ENCODE peak calls at places on chromosomes 4 and X, in four cellular contexts. Z is dorsolateral prefrontal cortex, Q is GM12865, U is foreskin fibroblast. V is an unnamed sample.

GRCh38 chr4:184401397-184402171 is 72.8 kb downstream of the IRF2 start:
- DNase-seq in Z (no peak), Q (no peak), U (no peak), V (no peak)

GRCh38 chr4:40325406-40326019 is 9.6 kb upstream of the CHRNA9 start:
- DNase-seq in Z (no peak), Q (peak; percentile 85), U (peak; percentile 81), V (peak; percentile 71)

GRCh38 chrX:48648299-48648698 is 35.3 kb upstream of the WAS start:
- DNase-seq in Z (no peak), Q (peak; percentile 45), U (peak; percentile 71), V (peak; percentile 44)

GRCh38 chr4:185881427-185881826 is 69.4 kb upstream of the SORBS2 start:
- DNase-seq in Z (no peak), Q (no peak), U (peak; percentile 3), V (no peak)

GRCh38 chr4:98516042-98516440 is 142.4 kb downstream of the TSPAN5 start:
- DNase-seq in Z (no peak), Q (no peak), U (peak; percentile 89), V (peak; percentile 77)

GRCh38 chrX:40996886-40997530 is 88.2 kb upstream of the USP9X start:
- DNase-seq in Z (no peak), Q (peak; percentile 31), U (peak; percentile 60), V (peak; percentile 32)

GRCh38 chrX:45767021-45767491 is 566.4 kb upstream of the DIPK2B start:
- DNase-seq in Z (no peak), Q (no peak), U (peak; percentile 39), V (peak; percentile 56)

GRCh38 chr4:53917719-53918118 is 146.7 kb downstream of the CHIC2 start:
- DNase-seq in Z (no peak), Q (no peak), U (no peak), V (no peak)

GRCh38 chrX:54066841-54067240 is 22.6 kb upstream of the PHF8 start:
- DNase-seq in Z (no peak), Q (no peak), U (peak; percentile 78), V (peak; percentile 28)

GRCh38 chrX:39774804-39775112 is 323.0 kb downstream of the BCOR start:
- DNase-seq in Z (no peak), Q (no peak), U (no peak), V (no peak)

GRCh38 chr4:62490635-62491034 is 1290.5 kb downstream of the ADGRL3 start:
- DNase-seq in Z (no peak), Q (no peak), U (no peak), V (no peak)

GRCh38 chr4:32148120-32148666 is 1428.0 kb downstream of the PCDH7 start:
- DNase-seq in Z (no peak), Q (no peak), U (no peak), V (no peak)

GRCh38 chrX:138745215-138745614 is 33.7 kb upstream of the FGF13 start:
- DNase-seq in Z (no peak), Q (peak; percentile 44), U (peak; percentile 28), V (peak; percentile 17)

GRCh38 chrX:120015145-120016067 is 62.1 kb downstream of the RHOXF2B start:
- DNase-seq in Z (no peak), Q (no peak), U (peak; percentile 17), V (no peak)

GRCh38 chr4:70927502-70928139 is 25.5 kb downstream of the MOB1B start:
- DNase-seq in Z (no peak), Q (peak; percentile 48), U (no peak), V (no peak)

GRCh38 chrX:38018734-38019410 is 12.5 kb downstream of the SYTL5 start:
- DNase-seq in Z (no peak), Q (no peak), U (no peak), V (no peak)

GRCh38 chr4:184815046-184815877 is 10.5 kb downstream of the ACSL1 start:
- DNase-seq in Z (peak; percentile 79), Q (peak; percentile 91), U (peak; percentile 80), V (peak; percentile 35)

GRCh38 chr4:144356941-144357381 is 216.4 kb upstream of the GYPA start:
- DNase-seq in Z (no peak), Q (no peak), U (no peak), V (no peak)

GRCh38 chr4:87065016-87065415 is 130.2 kb downstream of the AFF1 start:
- DNase-seq in Z (no peak), Q (no peak), U (no peak), V (no peak)

GRCh38 chr4:99668472-99668871 is 10.8 kb upstream of the C4orf54 start:
- DNase-seq in Z (no peak), Q (no peak), U (no peak), V (no peak)

GRCh38 chr4:65241257-65241997 is 428.9 kb downstream of the EPHA5 start:
- DNase-seq in Z (no peak), Q (no peak), U (no peak), V (no peak)

GRCh38 chr4:40672528-40673522 is 43.2 kb upstream of the RBM47 start:
- DNase-seq in Z (no peak), Q (peak; percentile 91), U (peak; percentile 50), V (peak; percentile 94)

GRCh38 chrX:57137481-57137880 is 284 bp upstream of the SPIN2A start:
- DNase-seq in Z (no peak), Q (no peak), U (peak; percentile 62), V (no peak)

GRCh38 chrX:134246282-134246681 is 9.3 kb downstream of the CCDC160 start:
- DNase-seq in Z (no peak), Q (peak; percentile 30), U (no peak), V (no peak)

GRCh38 chr4:40595981-40596380 is 33.7 kb downstream of the RBM47 start:
- DNase-seq in Z (no peak), Q (no peak), U (no peak), V (no peak)

GRCh38 chr4:43776371-43776770 is 672.2 kb downstream of the KCTD8 start:
- DNase-seq in Z (no peak), Q (no peak), U (no peak), V (no peak)

GRCh38 chr4:40197879-40198689 is 1.3 kb downstream of the RHOH start:
- DNase-seq in Z (no peak), Q (peak; percentile 71), U (no peak), V (no peak)

GRCh38 chr4:122827258-122827887 is 742 bp downstream of the FGF2 start:
- DNase-seq in Z (no peak), Q (peak; percentile 81), U (peak; percentile 83), V (no peak)

GRCh38 chrX:46694549-46694948 is 64.4 kb downstream of the SLC9A7 start:
- DNase-seq in Z (no peak), Q (no peak), U (no peak), V (no peak)

GRCh38 chrX:2691543-2692220 is 587 bp downstream of the CD99 start:
- DNase-seq in Z (no peak), Q (no peak), U (peak; percentile 78), V (peak; percentile 41)

GRCh38 chr4:21476753-21477152 is 471.8 kb downstream of the KCNIP4 start:
- DNase-seq in Z (no peak), Q (no peak), U (no peak), V (no peak)

GRCh38 chrX:56314334-56314733 is 82.2 kb downstream of the KLF8 start:
- DNase-seq in Z (no peak), Q (peak; percentile 3), U (no peak), V (no peak)

GRCh38 chr4:53531695-53532224 is 59.5 kb downstream of the LNX1 start:
- DNase-seq in Z (no peak), Q (no peak), U (no peak), V (no peak)

GRCh38 chr4:45036677-45037076 is 310.3 kb upstream of the GNPDA2 start:
- DNase-seq in Z (no peak), Q (no peak), U (no peak), V (no peak)

GRCh38 chrX:5568934-5569333 is 659.7 kb downstream of the NLGN4X start:
- DNase-seq in Z (no peak), Q (no peak), U (no peak), V (no peak)

GRCh38 chrX:21960569-21960968 is 20.1 kb downstream of the SMS start:
- DNase-seq in Z (no peak), Q (no peak), U (no peak), V (no peak)

GRCh38 chrX:125998432-125998831 is 167.7 kb downstream of the DCAF12L2 start:
- DNase-seq in Z (no peak), Q (no peak), U (no peak), V (no peak)
- TF ChIP-seq CTCF in Z (peak; percentile 54), Q (no peak), U (no peak), V (peak; percentile 38)

GRCh38 chrX:24563291-24564010 is 83.7 kb downstream of the PCYT1B start:
- DNase-seq in Z (peak; percentile 46), Q (no peak), U (no peak), V (no peak)

GRCh38 chrX:24566233-24566632 is 80.9 kb downstream of the PCYT1B start:
- DNase-seq in Z (no peak), Q (no peak), U (peak; percentile 21), V (no peak)

DNA sequence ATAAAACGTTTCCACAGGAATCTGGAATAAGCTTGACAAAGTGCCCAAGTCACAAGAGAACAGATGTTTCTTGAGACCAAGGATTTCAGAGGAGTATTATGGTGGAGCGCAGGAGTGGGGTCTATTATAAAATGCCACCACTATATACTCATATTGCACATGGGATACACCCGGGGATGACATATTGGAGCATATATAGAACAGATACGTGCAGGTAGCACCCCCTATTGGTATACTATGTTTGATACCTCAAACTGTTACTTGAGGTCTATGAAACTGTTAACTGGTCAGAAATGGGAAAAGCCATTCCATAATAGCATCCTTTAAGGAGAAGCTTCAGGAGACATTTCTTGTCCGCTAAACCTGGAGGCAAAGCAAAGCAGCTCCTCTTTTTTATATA is 86.0 kb downstream of the PCYT1B start:
- DNase-seq in Z (no peak), Q (peak; percentile 32), U (peak; percentile 4), V (peak; percentile 0)
- TF ChIP-seq CTCF in Z (peak; percentile 24), Q (peak; percentile 29), U (no peak), V (peak; percentile 42)

DNA sequence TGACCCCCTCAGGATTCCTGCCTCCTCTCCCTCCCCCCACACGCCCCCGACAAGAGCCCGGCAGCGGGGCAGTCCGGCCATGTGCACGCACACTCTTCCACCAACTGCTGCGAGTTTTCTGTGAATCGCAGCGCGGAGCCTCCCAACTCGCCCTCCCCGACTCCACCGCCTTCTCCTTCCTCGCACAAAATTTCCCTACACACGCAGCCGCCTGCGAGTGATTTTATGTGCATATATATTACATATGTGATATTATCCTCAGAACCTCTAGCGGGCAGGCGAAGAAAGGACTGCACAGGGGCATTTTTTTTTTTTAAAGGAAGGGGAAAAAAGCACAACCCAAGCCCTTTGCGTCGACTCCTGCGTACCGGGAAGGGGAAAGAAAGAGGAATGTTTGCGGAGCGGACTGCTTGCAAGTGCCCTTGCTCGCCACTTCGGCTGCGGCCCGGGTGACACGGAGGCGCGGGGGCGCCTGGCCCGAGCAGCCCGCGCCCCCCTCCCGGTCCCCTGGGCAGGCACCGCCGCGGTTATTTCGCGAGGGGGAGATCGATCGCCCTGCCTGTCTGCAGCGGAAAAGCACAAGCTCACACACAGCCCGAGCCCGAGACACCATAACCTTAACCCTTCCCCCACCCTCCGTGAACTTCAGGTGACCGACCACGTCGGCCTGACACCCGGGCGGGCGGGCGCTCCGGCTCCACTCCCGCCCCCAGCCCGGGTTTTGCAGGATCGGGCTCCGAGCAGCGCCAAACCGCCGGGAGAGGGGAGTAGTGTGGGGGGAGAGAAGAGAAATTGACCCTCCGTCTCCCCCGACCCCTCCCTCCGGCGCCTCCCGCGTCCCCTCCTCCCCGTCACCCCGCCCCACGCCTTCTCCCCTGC is 2.2 kb downstream of the ZNF827 start:
- DNase-seq in Z (peak; percentile 67), Q (peak; percentile 92), U (peak; percentile 85), V (peak; percentile 62)
- TF ChIP-seq CTCF in Z (no peak), Q (peak; percentile 24), U (peak; percentile 10), V (peak; percentile 54)

DNA sequence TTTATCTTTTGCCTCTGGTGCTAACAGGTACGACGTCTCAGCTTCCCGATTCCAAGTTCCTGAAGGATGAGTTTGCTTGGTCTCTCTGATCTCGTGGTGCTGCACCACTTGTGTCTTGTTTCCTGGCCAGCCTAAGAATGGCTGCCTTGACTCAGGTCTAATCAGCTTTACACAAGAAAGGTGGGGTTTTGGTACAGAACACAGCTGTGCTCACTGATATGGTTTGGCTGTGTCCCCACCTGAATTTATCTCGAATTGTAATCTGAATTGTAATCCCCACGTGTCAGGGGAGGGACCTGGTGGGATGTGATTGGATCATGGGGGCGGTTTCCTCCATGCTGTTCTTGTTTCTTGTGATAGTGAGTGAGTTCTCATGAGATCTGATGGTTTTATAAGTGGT is 305.3 kb upstream of the NOCT start:
- DNase-seq in Z (no peak), Q (no peak), U (no peak), V (no peak)
- TF ChIP-seq CTCF in Z (no peak), Q (no peak), U (no peak), V (no peak)

V was measured in HFFc6.